ENCODE peak calls at places on chromosomes 1 and 21, in five cellular contexts. One of them, this sample, is unnamed.

GRCh38 chr1:54556110-54556509 is 8.1 kb downstream of the ACOT11 start:
- DNase-seq in choroid plexus epithelial cell: no peak
- DNase-seq in cardiac muscle cell: no peak
- DNase-seq in HFF-Myc: no peak
- DNase-seq in MM.1S: no peak
- DNase-seq in this sample: no peak

GRCh38 chr1:67137307-67137753 is 2.6 kb upstream of the C1orf141 start:
- DNase-seq in choroid plexus epithelial cell: no peak
- DNase-seq in cardiac muscle cell: no peak
- DNase-seq in MM.1S: no peak
- DNase-seq in HFF-Myc: no peak
- DNase-seq in this sample: no peak

GRCh38 chr1:20472860-20473711 is 12.9 kb downstream of the CAMK2N1 start:
- DNase-seq in choroid plexus epithelial cell: peak
- DNase-seq in HFF-Myc: no peak
- DNase-seq in MM.1S: no peak
- DNase-seq in cardiac muscle cell: peak
- DNase-seq in this sample: peak

GRCh38 chr1:77014396-77014795 is 147.1 kb downstream of the ST6GALNAC5 start:
- DNase-seq in cardiac muscle cell: no peak
- DNase-seq in choroid plexus epithelial cell: no peak
- DNase-seq in HFF-Myc: no peak
- DNase-seq in MM.1S: no peak
- DNase-seq in this sample: no peak

GRCh38 chr1:32816676-32817158 is 441 bp downstream of the YARS1 start:
- DNase-seq in choroid plexus epithelial cell: peak
- DNase-seq in cardiac muscle cell: peak
- DNase-seq in HFF-Myc: no peak
- DNase-seq in MM.1S: no peak
- DNase-seq in this sample: peak

GRCh38 chr1:185804608-185805007 is 70.4 kb downstream of the HMCN1 start:
- DNase-seq in choroid plexus epithelial cell: no peak
- DNase-seq in HFF-Myc: no peak
- DNase-seq in cardiac muscle cell: no peak
- DNase-seq in MM.1S: no peak
- DNase-seq in this sample: no peak

GRCh38 chr21:37047079-37047478 is 25.8 kb downstream of the PIGP start:
- DNase-seq in choroid plexus epithelial cell: no peak
- DNase-seq in MM.1S: no peak
- DNase-seq in HFF-Myc: no peak
- DNase-seq in cardiac muscle cell: no peak
- DNase-seq in this sample: no peak

GRCh38 chr21:46599251-46599572 is 5.7 kb downstream of the S100B start:
- DNase-seq in HFF-Myc: peak
- DNase-seq in MM.1S: no peak
- DNase-seq in cardiac muscle cell: peak
- DNase-seq in choroid plexus epithelial cell: peak
- DNase-seq in this sample: peak

GRCh38 chr1:160062134-160062533 is 7.8 kb downstream of the KCNJ10 start:
- DNase-seq in choroid plexus epithelial cell: no peak
- DNase-seq in HFF-Myc: no peak
- DNase-seq in cardiac muscle cell: no peak
- DNase-seq in MM.1S: no peak
- DNase-seq in this sample: no peak

GRCh38 chr1:43074244-43074643 is 97.8 kb downstream of the EBNA1BP2 start:
- DNase-seq in HFF-Myc: no peak
- DNase-seq in cardiac muscle cell: no peak
- DNase-seq in MM.1S: no peak
- DNase-seq in choroid plexus epithelial cell: no peak
- DNase-seq in this sample: no peak

GRCh38 chr1:22450421-22451021 is 1.1 kb upstream of the ZBTB40 start:
- DNase-seq in MM.1S: no peak
- DNase-seq in HFF-Myc: no peak
- DNase-seq in cardiac muscle cell: no peak
- DNase-seq in choroid plexus epithelial cell: no peak
- DNase-seq in this sample: no peak

GRCh38 chr21:15001773-15002647 is 62.8 kb downstream of the NRIP1 start:
- DNase-seq in choroid plexus epithelial cell: no peak
- DNase-seq in HFF-Myc: no peak
- DNase-seq in MM.1S: no peak
- DNase-seq in cardiac muscle cell: no peak
- DNase-seq in this sample: no peak

GRCh38 chr1:195584870-195585624 is 1023.2 kb downstream of the KCNT2 start:
- DNase-seq in choroid plexus epithelial cell: no peak
- DNase-seq in HFF-Myc: no peak
- DNase-seq in cardiac muscle cell: no peak
- DNase-seq in MM.1S: no peak
- DNase-seq in this sample: peak

GRCh38 chr21:28699591-28700259 is 293.0 kb downstream of the LTN1 start:
- DNase-seq in MM.1S: no peak
- DNase-seq in choroid plexus epithelial cell: no peak
- DNase-seq in cardiac muscle cell: no peak
- DNase-seq in HFF-Myc: no peak
- DNase-seq in this sample: peak

DNA sequence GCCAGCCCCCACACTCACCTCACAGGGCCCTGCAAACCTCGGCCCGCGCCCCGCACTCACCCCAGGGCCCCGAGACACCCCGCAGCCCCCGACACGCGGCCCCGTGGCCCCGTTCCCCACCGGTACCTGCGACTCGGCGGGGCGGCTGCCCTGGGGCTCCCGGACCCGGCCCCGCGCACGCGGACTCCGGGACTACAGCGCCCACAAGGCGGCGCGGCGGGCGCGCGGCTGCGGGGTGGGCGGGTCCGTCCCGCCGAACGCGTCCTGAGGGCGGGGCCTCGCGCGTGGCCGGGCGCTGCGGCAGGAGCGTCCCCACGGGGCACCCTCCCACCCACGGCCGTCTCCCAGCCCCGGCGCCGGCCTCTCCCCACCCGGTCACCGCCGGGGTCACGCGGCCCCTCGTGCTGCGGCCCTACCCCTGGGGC is at the start of gene SLC19A1:
- DNase-seq in MM.1S: peak
- DNase-seq in cardiac muscle cell: peak
- DNase-seq in HFF-Myc: no peak
- DNase-seq in choroid plexus epithelial cell: peak
- DNase-seq in this sample: peak
- TF ChIP-seq CTCF in MM.1S: no peak
- TF ChIP-seq CTCF in cardiac muscle cell: peak
- TF ChIP-seq CTCF in HFF-Myc: peak
- TF ChIP-seq CTCF in choroid plexus epithelial cell: peak
- TF ChIP-seq CTCF in this sample: no peak

DNA sequence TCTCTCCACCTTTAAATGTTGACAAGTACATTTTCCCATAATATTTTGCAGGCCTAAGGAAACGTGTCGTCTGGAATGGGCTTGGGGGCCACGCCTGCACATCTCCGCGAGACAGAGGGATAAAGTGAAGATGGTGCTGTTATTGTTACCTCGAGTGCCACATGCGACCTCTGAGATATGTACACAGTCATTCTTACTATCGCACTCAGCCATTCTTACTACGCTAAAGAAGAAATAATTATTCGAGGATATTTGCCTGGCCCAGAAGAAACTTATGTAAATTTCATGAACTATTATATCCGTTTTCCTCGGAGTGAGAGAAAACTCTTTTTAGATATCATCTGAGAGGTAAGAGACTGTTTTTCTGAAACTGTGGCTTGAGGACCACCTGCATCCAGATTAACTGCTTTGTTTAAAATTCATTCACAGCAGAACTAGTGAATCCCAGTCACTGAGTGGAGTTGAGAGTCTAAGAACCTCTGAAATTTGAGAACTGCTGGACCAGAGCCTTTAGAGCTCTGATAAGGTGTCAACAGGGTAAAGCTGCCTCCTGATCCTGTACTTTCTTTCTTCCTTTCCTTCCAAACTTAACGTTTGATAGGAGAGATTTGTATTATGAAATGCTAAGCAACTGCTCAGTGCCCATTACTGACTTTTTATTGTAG is 808 bp downstream of the EXO1 start:
- DNase-seq in cardiac muscle cell: no peak
- DNase-seq in MM.1S: no peak
- DNase-seq in HFF-Myc: no peak
- DNase-seq in choroid plexus epithelial cell: no peak
- DNase-seq in this sample: no peak
- H3K4me3 ChIP-seq in cardiac muscle cell: peak
- H3K4me3 ChIP-seq in MM.1S: peak
- H3K4me3 ChIP-seq in HFF-Myc: peak
- H3K4me3 ChIP-seq in choroid plexus epithelial cell: peak
- H3K4me3 ChIP-seq in this sample: peak

DNA sequence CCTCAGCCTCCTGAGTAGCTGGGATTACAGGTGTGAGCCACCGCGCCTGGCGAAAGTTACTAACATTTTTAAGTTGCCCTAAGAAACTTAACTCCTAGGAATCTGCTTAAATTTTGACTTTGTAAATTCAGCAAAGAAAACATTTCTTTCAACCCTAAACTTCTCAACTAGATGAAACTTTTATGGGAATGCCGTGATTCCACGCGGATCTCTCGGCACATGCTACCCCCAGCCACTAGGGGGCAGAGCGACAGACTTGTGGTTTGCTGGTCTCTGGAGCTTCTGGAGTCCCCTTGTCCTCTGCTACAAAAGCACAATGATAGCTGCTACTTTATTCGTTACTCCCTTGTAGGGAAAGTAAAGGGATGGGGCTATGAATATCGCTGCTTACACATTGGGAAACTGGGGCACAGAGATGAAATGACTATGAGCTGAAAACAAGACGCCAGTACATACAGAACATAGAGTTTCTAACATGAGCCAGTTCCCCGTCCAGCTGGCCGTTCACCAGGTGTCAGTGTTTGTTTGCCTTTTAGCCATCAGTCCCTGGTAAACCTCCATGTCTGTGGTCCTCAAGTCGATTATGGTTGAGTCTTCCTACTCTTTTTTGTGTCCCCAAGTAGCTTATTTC is 114.7 kb downstream of the PBX1 start:
- DNase-seq in HFF-Myc: no peak
- DNase-seq in choroid plexus epithelial cell: no peak
- DNase-seq in MM.1S: no peak
- DNase-seq in cardiac muscle cell: no peak
- DNase-seq in this sample: no peak
- TF ChIP-seq CTCF in HFF-Myc: peak
- TF ChIP-seq CTCF in choroid plexus epithelial cell: peak
- TF ChIP-seq CTCF in MM.1S: peak
- TF ChIP-seq CTCF in cardiac muscle cell: peak
- TF ChIP-seq CTCF in this sample: peak

GRCh38 chr1:248822148-248823032 is 3.3 kb downstream of the SH3BP5L start:
- DNase-seq in HFF-Myc: no peak
- DNase-seq in MM.1S: peak
- DNase-seq in cardiac muscle cell: no peak
- DNase-seq in choroid plexus epithelial cell: no peak
- DNase-seq in this sample: no peak
- H3K4me3 ChIP-seq in HFF-Myc: peak
- H3K4me3 ChIP-seq in MM.1S: peak
- H3K4me3 ChIP-seq in cardiac muscle cell: no peak
- H3K4me3 ChIP-seq in choroid plexus epithelial cell: no peak
- H3K4me3 ChIP-seq in this sample: peak

GRCh38 chr1:194044892-194045291 is 858.5 kb upstream of the B3GALT2 start:
- DNase-seq in cardiac muscle cell: no peak
- DNase-seq in HFF-Myc: no peak
- DNase-seq in choroid plexus epithelial cell: no peak
- DNase-seq in MM.1S: no peak
- DNase-seq in this sample: no peak
- TF ChIP-seq CTCF in cardiac muscle cell: no peak
- TF ChIP-seq CTCF in HFF-Myc: no peak
- TF ChIP-seq CTCF in choroid plexus epithelial cell: no peak
- TF ChIP-seq CTCF in MM.1S: no peak
- TF ChIP-seq CTCF in this sample: no peak